ENCODE peak calls at places on chromosomes 6 and 20, in seven cellular contexts. A, N, X, U, K, S and Y are unnamed samples.

GRCh38 chr20:20448891-20449290 is 81.0 kb downstream of the INSM1 start:
- DNase-seq in N (no peak), K (no peak), A (no peak), X (no peak), U (no peak), S (no peak), Y (no peak)

GRCh38 chr20:30816182-30816645 is 441.2 kb upstream of the DEFB115 start:
- DNase-seq in A (no peak), S (no peak), N (no peak), U (no peak), K (no peak), X (peak; percentile 22), Y (no peak)

GRCh38 chr6:170205126-170205525 is 85.8 kb downstream of the DLL1 start:
- DNase-seq in A (no peak), N (no peak), U (no peak), K (peak; percentile 55), S (peak; percentile 19), X (no peak), Y (no peak)

GRCh38 chr6:132072271-132072670 is 121.1 kb upstream of the CCN2 start:
- DNase-seq in U (no peak), A (no peak), K (no peak), N (no peak), S (no peak), X (no peak), Y (no peak)

GRCh38 chr6:3196770-3197169 is 30.7 kb downstream of the TUBB2B start:
- DNase-seq in U (no peak), K (no peak), A (no peak), S (no peak), X (no peak), N (no peak), Y (no peak)

GRCh38 chr20:63475209-63475608 is 2.8 kb upstream of the KCNQ2 start:
- DNase-seq in S (no peak), A (no peak), U (no peak), X (no peak), K (no peak), N (no peak), Y (no peak)

GRCh38 chr6:5481024-5481423 is 219.7 kb downstream of the FARS2 start:
- DNase-seq in X (no peak), N (no peak), U (no peak), S (no peak), K (no peak), A (no peak), Y (no peak)

GRCh38 chr6:158674342-158674969 is 24.6 kb downstream of the SYTL3 start:
- DNase-seq in N (no peak), S (no peak), U (no peak), K (no peak), A (no peak), X (no peak), Y (no peak)

GRCh38 chr6:112781236-112781635 is 434.1 kb downstream of the RFPL4B start:
- DNase-seq in K (no peak), U (no peak), A (no peak), S (no peak), N (no peak), X (no peak), Y (peak; percentile 32)

GRCh38 chr20:37938181-37938775 is 35.4 kb downstream of the VSTM2L start:
- DNase-seq in S (no peak), U (no peak), X (no peak), K (no peak), N (no peak), A (no peak), Y (no peak)

GRCh38 chr6:70860044-70860443 is 96.8 kb downstream of the B3GAT2 start:
- DNase-seq in U (no peak), S (no peak), K (no peak), X (no peak), N (no peak), A (no peak), Y (no peak)

GRCh38 chr6:141641406-141641805 is 491.3 kb upstream of the GJE1 start:
- DNase-seq in A (no peak), X (no peak), U (no peak), N (no peak), S (no peak), K (no peak), Y (no peak)

GRCh38 chr20:53611449-53611894 is 17.8 kb upstream of the ZNF217 start:
- DNase-seq in U (peak; percentile 44), X (no peak), S (no peak), K (peak; percentile 75), N (peak; percentile 90), A (no peak), Y (no peak)

GRCh38 chr6:134753001-134753400 is 196.9 kb downstream of the ALDH8A1 start:
- DNase-seq in U (no peak), S (no peak), A (no peak), X (no peak), K (no peak), N (no peak), Y (no peak)

GRCh38 chr6:133889557-133890301 is 816 bp downstream of the TCF21 start:
- DNase-seq in K (no peak), A (no peak), S (no peak), U (no peak), X (peak; percentile 58), N (no peak), Y (peak; percentile 11)

GRCh38 chr6:134546962-134547645 is 229.2 kb upstream of the SGK1 start:
- DNase-seq in N (no peak), X (no peak), K (no peak), U (no peak), S (no peak), A (no peak), Y (no peak)

GRCh38 chr6:168372871-168373270 is 53.3 kb upstream of the DACT2 start:
- DNase-seq in S (no peak), U (no peak), A (peak; percentile 13), N (no peak), X (no peak), K (no peak), Y (no peak)

GRCh38 chr6:7730852-7731251 is 5.0 kb downstream of the BMP6 start:
- DNase-seq in K (no peak), X (no peak), S (no peak), U (no peak), A (no peak), N (peak; percentile 97), Y (no peak)

GRCh38 chr6:168496932-168497331 is 55.9 kb downstream of the SMOC2 start:
- DNase-seq in N (no peak), U (no peak), S (no peak), A (no peak), K (no peak), X (no peak), Y (no peak)

GRCh38 chr20:32227744-32228688 is 20.3 kb downstream of the POFUT1 start:
- DNase-seq in K (no peak), S (no peak), A (no peak), N (no peak), U (no peak), X (no peak), Y (no peak)

GRCh38 chr6:46921731-46922130 is at the start of gene ADGRF5:
- DNase-seq in X (no peak), N (no peak), U (no peak), S (no peak), A (no peak), K (no peak), Y (no peak)

GRCh38 chr6:149064026-149065017 is 253.2 kb upstream of the TAB2 start:
- DNase-seq in N (no peak), A (no peak), X (no peak), S (no peak), U (no peak), K (no peak), Y (no peak)

GRCh38 chr20:16028923-16029322 is 544.3 kb downstream of the KIF16B start:
- DNase-seq in U (peak; percentile 6), X (no peak), S (no peak), K (no peak), A (no peak), N (no peak), Y (no peak)

GRCh38 chr6:3229566-3230274 is 2.3 kb upstream of the TUBB2B start:
- DNase-seq in X (peak; percentile 53), U (peak; percentile 69), S (no peak), K (peak; percentile 62), N (no peak), A (no peak), Y (peak; percentile 45)

GRCh38 chr6:106745396-106745795 is 116.0 kb downstream of the QRSL1 start:
- DNase-seq in S (no peak), X (no peak), A (no peak), K (peak; percentile 22), N (no peak), U (no peak), Y (no peak)

GRCh38 chr6:157182503-157183254 is 140.6 kb downstream of the TMEM242 start:
- DNase-seq in U (no peak), K (no peak), A (no peak), N (no peak), X (no peak), S (no peak), Y (no peak)

GRCh38 chr6:121237859-121238258 is 96.4 kb downstream of the TBC1D32 start:
- DNase-seq in X (no peak), S (no peak), U (no peak), A (no peak), K (no peak), N (no peak), Y (no peak)

GRCh38 chr20:63223121-63223825 is 7.3 kb upstream of the YTHDF1 start:
- DNase-seq in K (no peak), S (peak; percentile 44), X (no peak), A (no peak), U (no peak), N (no peak), Y (peak; percentile 56)

GRCh38 chr6:115838763-115839401 is 221.8 kb downstream of the FRK start:
- DNase-seq in U (no peak), A (no peak), X (no peak), K (no peak), N (peak; percentile 33), S (no peak), Y (no peak)

DNA sequence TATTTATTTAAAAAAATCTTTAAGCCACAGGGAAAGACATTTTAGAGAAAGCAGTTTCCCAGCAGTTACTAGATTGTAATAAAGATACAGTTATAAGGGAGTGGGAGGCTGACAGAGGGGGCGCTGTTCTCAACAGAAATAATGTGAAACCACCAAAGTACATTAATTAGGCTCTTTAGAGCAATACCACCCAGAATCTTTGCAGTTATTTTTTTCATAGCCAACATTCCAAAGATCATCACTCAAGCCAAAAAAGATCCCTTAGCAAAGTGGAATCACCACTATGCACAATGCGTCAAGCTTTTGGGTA is 331.3 kb upstream of the DEFB112 start:
- DNase-seq in S (no peak), K (no peak), A (no peak), X (no peak), U (no peak), N (no peak), Y (no peak)
- TF ChIP-seq CTCF in S (no peak), K (no peak), A (no peak), X (no peak), U (peak; percentile 16), N (peak; percentile 25), Y (peak; percentile 44)

GRCh38 chr20:12660918-12661317 is 347.9 kb upstream of the SPTLC3 start:
- DNase-seq in X (no peak), S (no peak), N (no peak), K (peak; percentile 68), A (no peak), U (no peak), Y (peak; percentile 1)
- TF ChIP-seq CTCF in X (no peak), S (no peak), N (peak; percentile 24), K (peak; percentile 48), A (peak; percentile 40), U (no peak), Y (peak; percentile 54)

GRCh38 chr6:51515052-51515402 is 572.4 kb downstream of the PKHD1 start:
- DNase-seq in U (no peak), K (no peak), X (no peak), A (no peak), N (no peak), S (no peak), Y (no peak)
- TF ChIP-seq CTCF in U (no peak), K (no peak), X (no peak), A (no peak), N (no peak), S (peak; percentile 25), Y (peak; percentile 65)

GRCh38 chr6:52087498-52087999 is at the start of gene PKHD1:
- DNase-seq in X (no peak), N (no peak), K (no peak), U (no peak), S (no peak), A (no peak), Y (no peak)
- TF ChIP-seq CTCF in X (no peak), N (peak; percentile 54), K (peak; percentile 23), U (peak; percentile 66), S (peak; percentile 32), A (no peak), Y (peak; percentile 58)